ENCODE peak calls at places on chromosomes 3 and 15, in six cellular contexts. E is psoas muscle; A is CD8-positive, alpha-beta memory T cell; C is transverse colon; P is trophoblast cell; F is mucosa of descending colon. O is an unnamed sample. For H3K4me1, the result is how much of the 10 kb centered on the place peaks cover.

GRCh38 chr3:142210144-142210543 is 15.2 kb downstream of the GK5 start:
- DNase-seq in E (no peak), A (no peak), C (no peak), P (no peak), F (no peak), O (no peak)

GRCh38 chr3:130539005-130539404 is 22.0 kb downstream of the COL6A6 start:
- DNase-seq in E (no peak), A (no peak), C (peak), P (peak), F (peak), O (peak)

GRCh38 chr15:70200511-70200991 is 102.8 kb upstream of the TLE3 start:
- DNase-seq in E (peak), A (no peak), C (no peak), P (peak), F (no peak), O (no peak)

GRCh38 chr3:170356596-170357175 is 829 bp upstream of the SKIL start:
- DNase-seq in E (peak), A (peak), C (peak), P (peak), F (peak), O (peak)

GRCh38 chr3:174398761-174399160 is 460.4 kb upstream of the NAALADL2 start:
- DNase-seq in E (no peak), A (no peak), C (no peak), P (peak), F (no peak), O (no peak)

GRCh38 chr15:49101536-49101935 is 53.9 kb downstream of the COPS2 start:
- DNase-seq in E (no peak), A (no peak), C (no peak), P (peak), F (no peak), O (no peak)

GRCh38 chr3:98705694-98706093 is 57.4 kb upstream of the ST3GAL6 start:
- DNase-seq in E (no peak), A (no peak), C (no peak), P (peak), F (no peak), O (no peak)

GRCh38 chr15:64635486-64635815 is 139.9 kb downstream of the RBPMS2 start:
- DNase-seq in E (no peak), A (no peak), C (no peak), P (peak), F (no peak), O (peak)

GRCh38 chr15:93048426-93048721 is 40.6 kb downstream of the RGMA start:
- DNase-seq in E (no peak), A (no peak), C (no peak), P (no peak), F (no peak), O (no peak)

GRCh38 chr3:108513961-108514360 is 3.6 kb upstream of the MYH15 start:
- DNase-seq in E (no peak), A (no peak), C (no peak), P (no peak), F (no peak), O (no peak)

GRCh38 chr3:54951405-54951804 is 23.5 kb upstream of the LRTM1 start:
- DNase-seq in E (peak), A (no peak), C (peak), P (peak), F (peak), O (peak)

GRCh38 chr15:69555080-69555479 is 102.5 kb downstream of the RPLP1 start:
- DNase-seq in E (no peak), A (no peak), C (no peak), P (no peak), F (no peak), O (no peak)

GRCh38 chr15:52822475-52822874 is 32.3 kb upstream of the ONECUT1 start:
- DNase-seq in E (no peak), A (no peak), C (no peak), P (no peak), F (no peak), O (no peak)

GRCh38 chr3:136893848-136894443 is 31.9 kb downstream of the NCK1 start:
- DNase-seq in E (no peak), A (no peak), C (no peak), P (peak), F (no peak), O (no peak)

GRCh38 chr3:183577336-183577735 is 21.8 kb upstream of the KLHL6 start:
- DNase-seq in E (no peak), A (no peak), C (no peak), P (no peak), F (no peak), O (no peak)

GRCh38 chr3:183576487-183577107 is 21.1 kb upstream of the KLHL6 start:
- DNase-seq in E (no peak), A (no peak), C (no peak), P (no peak), F (no peak), O (no peak)

GRCh38 chr3:183579967-183580720 is 24.6 kb upstream of the KLHL6 start:
- DNase-seq in E (no peak), A (no peak), C (no peak), P (no peak), F (no peak), O (no peak)

GRCh38 chr3:183581496-183582155 is 26.1 kb upstream of the KLHL6 start:
- DNase-seq in E (no peak), A (no peak), C (no peak), P (no peak), F (no peak), O (no peak)

DNA sequence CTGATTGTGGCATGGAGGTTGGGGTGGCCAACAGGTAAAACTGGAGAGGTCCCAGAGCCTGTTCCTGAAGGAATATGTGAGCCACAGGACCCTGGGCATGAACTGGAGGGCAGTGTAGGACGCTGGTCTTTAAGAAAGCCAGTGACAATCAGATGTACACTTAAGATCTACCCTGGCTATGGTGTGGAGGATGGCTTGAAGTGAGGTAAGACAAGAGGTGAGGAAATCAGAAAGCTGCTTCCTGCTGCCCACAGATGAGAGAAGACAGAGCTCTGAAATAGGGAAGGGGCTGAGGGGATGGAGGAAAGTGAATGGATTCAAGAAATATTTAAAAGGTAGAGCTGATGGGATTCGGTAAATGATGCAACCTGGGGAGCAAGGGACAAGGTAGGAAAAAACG is 22.7 kb upstream of the KLHL6 start:
- DNase-seq in E (no peak), A (no peak), C (no peak), P (no peak), F (no peak), O (no peak)
- H3K4me1 ChIP-seq in E (under half), A (under half), C (under half), P (under half), F (under half), O (under half)

GRCh38 chr3:71389911-71390573 is 193.5 kb downstream of the FOXP1 start:
- DNase-seq in E (peak), A (no peak), C (peak), P (peak), F (peak), O (peak)
- H3K4me3 ChIP-seq in E (peak), A (peak), C (no peak), P (no peak), F (no peak), O (no peak)

GRCh38 chr3:37026851-37027250 is 33.5 kb downstream of the MLH1 start:
- DNase-seq in E (no peak), A (no peak), C (no peak), P (peak), F (no peak), O (no peak)
- H3K4me1 ChIP-seq in E (under half), A (under half), C (under half), P (under half), F (under half), O (under half)

DNA sequence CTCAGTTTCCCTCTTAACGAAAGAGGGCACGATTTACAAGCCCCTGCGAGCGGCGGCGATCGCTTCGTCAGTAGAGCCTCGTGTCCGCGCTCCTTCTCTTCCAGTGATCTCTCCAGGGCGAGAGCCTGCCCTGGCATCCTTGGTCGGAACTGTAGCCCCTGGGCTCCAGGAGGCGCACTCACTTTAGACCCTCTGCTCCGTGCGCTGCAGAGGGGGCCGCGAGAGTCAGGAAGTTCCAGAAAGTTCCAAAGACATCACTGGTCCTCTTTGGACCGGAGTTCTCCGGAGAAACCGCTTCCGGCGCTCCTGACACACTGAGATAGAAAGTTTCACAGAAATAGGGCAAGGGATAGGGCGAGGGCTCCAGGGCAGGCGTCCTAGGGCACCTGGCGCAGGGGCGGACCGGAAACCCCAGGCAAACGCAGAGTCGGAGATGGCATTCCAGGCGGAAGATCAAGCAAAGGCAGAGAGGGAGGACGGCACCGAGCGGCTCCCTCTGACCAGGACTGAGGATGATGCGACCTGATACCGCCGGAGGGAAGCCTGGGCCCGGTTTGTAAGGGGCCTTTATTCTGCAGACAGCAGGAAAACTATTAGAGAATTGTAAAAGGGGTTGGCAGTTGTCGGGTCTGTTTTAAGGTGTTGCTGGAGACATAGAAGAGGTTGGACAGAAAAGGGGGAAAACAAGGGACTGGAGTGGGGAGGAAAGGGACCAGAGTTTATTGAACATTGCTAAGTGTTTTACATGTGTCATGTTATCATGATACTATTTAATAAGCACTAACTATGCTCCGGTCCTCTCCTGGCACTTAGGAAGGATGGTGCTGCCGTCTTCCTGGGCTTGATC is 1.3 kb upstream of the CPEB1 start:
- DNase-seq in E (peak), A (no peak), C (no peak), P (no peak), F (no peak), O (no peak)
- H3K4me3 ChIP-seq in E (peak), A (peak), C (peak), P (no peak), F (no peak), O (peak)

GRCh38 chr3:50339485-50340196 is 995 bp downstream of the RASSF1 start:
- DNase-seq in E (no peak), A (no peak), C (no peak), P (no peak), F (no peak), O (peak)

GRCh38 chr3:50337175-50337861 is 3.3 kb downstream of the RASSF1 start:
- DNase-seq in E (peak), A (peak), C (peak), P (peak), F (peak), O (peak)

GRCh38 chr3:50340404-50341329 is at the start of gene RASSF1:
- DNase-seq in E (peak), A (peak), C (peak), P (no peak), F (peak), O (peak)

GRCh38 chr3:50336452-50337174 is 4.0 kb downstream of the RASSF1 start:
- DNase-seq in E (no peak), A (no peak), C (no peak), P (peak), F (no peak), O (no peak)

DNA sequence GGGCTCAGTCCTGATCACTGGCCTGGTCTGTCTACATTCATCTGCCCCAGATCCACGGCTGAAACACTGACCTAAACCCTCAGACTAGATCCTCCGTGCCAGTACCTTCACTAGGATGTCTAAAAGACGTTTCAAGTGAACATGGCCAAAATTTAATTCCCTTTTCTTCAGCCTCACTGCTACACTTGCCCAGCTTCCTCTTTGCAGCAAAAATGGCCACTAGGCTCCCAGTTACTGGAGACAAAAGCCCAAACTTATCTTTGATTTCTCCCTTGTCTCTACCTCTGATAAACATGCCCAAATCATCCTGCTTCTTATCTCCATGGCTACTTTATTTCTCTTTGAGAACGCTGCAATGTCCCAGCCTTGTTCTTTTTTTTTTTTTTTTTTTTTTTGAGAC is 1.6 kb downstream of the RASSF1 start:
- DNase-seq in E (no peak), A (no peak), C (no peak), P (no peak), F (no peak), O (peak)
- H3K4me1 ChIP-seq in E (under half), A (half or more), C (under half), P (under half), F (half or more), O (under half)

DNA sequence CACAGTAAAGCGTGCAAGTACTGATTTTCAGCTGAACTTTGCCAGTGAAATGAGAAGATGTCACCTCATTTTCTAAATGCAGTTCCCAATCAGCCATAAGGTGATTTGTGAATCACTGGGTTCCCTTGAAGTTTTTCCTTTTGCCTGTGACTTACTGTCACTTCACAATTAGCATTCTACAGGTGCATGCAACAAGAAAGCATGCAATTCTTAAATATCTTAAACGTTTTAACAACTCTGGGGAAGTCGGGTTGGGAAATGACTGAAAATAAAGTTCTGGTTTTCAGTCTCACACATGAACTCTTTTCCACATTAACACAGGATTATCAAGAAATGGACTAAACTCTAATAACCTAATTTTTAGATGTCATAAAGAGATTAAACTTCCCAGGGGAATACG is 5.2 kb downstream of the GSK3B start:
- DNase-seq in E (no peak), A (no peak), C (no peak), P (no peak), F (no peak), O (no peak)
- H3K4me3 ChIP-seq in E (peak), A (no peak), C (no peak), P (no peak), F (no peak), O (no peak)

GRCh38 chr3:31900583-31900982 is 80.5 kb downstream of the OSBPL10 start:
- DNase-seq in E (no peak), A (no peak), C (no peak), P (no peak), F (no peak), O (no peak)

GRCh38 chr3:31893174-31893573 is 87.9 kb downstream of the OSBPL10 start:
- DNase-seq in E (no peak), A (no peak), C (no peak), P (peak), F (no peak), O (no peak)

GRCh38 chr3:31896026-31896425 is 85.0 kb downstream of the OSBPL10 start:
- DNase-seq in E (no peak), A (no peak), C (no peak), P (no peak), F (no peak), O (no peak)

GRCh38 chr3:31895471-31895870 is 85.6 kb downstream of the OSBPL10 start:
- DNase-seq in E (no peak), A (no peak), C (no peak), P (no peak), F (no peak), O (no peak)

DNA sequence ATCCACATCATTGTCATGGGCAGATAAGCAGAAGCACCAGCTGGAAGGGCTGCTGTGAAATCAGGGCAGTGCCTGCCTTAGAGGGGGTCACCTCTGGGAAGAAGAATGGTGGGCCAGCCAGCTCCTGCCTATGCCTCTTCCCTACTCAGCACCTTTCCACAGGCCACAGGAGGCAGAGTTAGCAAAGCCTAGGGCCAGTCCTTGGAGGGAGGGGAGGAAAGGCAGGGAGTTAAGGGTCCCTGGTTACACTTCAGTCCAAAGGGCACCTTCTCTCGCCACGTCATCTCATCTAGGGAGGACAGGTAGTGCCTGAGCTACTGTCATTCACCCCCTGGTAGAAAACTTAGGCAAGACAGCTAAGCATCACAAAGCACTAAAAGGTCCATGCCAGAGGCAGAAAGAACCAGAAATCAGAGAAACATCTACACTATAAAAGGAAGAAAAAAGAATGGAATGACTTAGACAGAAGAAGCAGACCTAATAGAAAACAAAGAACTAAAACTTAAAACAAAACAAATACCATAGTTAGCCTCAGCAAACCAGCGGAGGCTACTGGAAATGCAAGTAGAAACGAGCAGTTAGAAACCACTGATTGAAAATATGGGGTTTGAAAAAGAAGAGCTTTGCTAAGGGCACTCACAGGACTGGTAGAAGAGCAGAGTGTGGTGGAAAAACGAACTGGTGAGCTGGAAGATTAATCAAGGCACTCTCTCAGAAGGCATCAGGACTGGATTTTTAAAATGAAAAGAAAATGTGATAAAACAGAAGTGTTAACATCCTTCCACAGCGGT is 84.2 kb downstream of the OSBPL10 start:
- DNase-seq in E (no peak), A (no peak), C (no peak), P (no peak), F (no peak), O (no peak)
- H3K4me1 ChIP-seq in E (under half), A (under half), C (under half), P (under half), F (under half), O (under half)

DNA sequence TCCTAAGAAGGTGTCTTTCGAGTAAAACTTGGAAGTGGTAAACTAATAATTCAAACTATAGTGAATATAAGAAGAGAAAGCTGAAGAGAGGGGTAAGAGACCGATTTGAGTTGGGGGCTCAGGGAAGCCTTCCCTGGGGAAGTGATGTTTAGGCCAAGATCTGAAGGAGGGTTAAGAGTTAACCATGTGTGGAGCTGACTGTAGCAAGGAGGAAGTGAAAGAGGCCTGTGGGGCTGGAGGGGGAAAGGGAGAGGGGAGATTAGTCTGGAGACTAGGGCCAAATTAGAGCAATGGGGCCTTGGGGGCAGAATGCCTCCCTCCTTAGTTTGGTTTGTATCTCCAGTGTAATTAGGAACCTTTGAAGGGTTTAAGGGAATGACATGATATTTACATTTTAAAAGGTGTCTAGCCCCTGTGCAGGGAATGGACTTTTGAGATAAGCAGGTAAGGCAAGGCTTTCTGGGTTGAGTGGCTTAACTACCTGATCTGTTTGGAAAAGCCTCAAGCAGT is 2.2 kb downstream of the ZNF592 start:
- DNase-seq in E (no peak), A (no peak), C (no peak), P (no peak), F (no peak), O (no peak)
- H3K4me3 ChIP-seq in E (peak), A (peak), C (no peak), P (no peak), F (no peak), O (peak)